ENCODE peak calls at places on chromosomes 4 and X, in six cellular contexts. H, S, Q, B, I and V are unnamed samples.
A peak's percentile ranks its signal among the peaks of the same experiment; 100 is the strongest.

GRCh38 chr4:185730387-185730786 is 81.6 kb downstream of the SORBS2 start:
- DNase-seq in H (no peak), S (no peak), Q (no peak), B (no peak), I (no peak), V (no peak)

GRCh38 chrX:29530520-29530919 is 684.8 kb upstream of the MAGEB2 start:
- DNase-seq in H (no peak), S (no peak), Q (no peak), B (peak; percentile 27), I (no peak), V (no peak)

GRCh38 chr4:175091649-175092048 is 173.5 kb downstream of the ADAM29 start:
- DNase-seq in H (no peak), S (no peak), Q (no peak), B (no peak), I (no peak), V (no peak)

GRCh38 chrX:49106930-49107329 is 16.6 kb downstream of the GPKOW start:
- DNase-seq in H (peak; percentile 44), S (no peak), Q (no peak), B (peak; percentile 68), I (no peak), V (no peak)

GRCh38 chr4:159823743-159824142 is 720.9 kb downstream of the RAPGEF2 start:
- DNase-seq in H (no peak), S (no peak), Q (no peak), B (no peak), I (no peak), V (no peak)

GRCh38 chr4:6172093-6172926 is 28.0 kb downstream of the JAKMIP1 start:
- DNase-seq in H (no peak), S (no peak), Q (no peak), B (no peak), I (no peak), V (no peak)

GRCh38 chr4:105966046-105966445 is 70.8 kb downstream of the NPNT start:
- DNase-seq in H (peak; percentile 19), S (no peak), Q (no peak), B (peak; percentile 81), I (no peak), V (no peak)

GRCh38 chr4:18075823-18076433 is 54.4 kb upstream of the LCORL start:
- DNase-seq in H (peak; percentile 47), S (peak; percentile 37), Q (peak; percentile 12), B (peak; percentile 12), I (no peak), V (peak; percentile 75)

GRCh38 chr4:150070464-150071170 is 7.6 kb upstream of the DCLK2 start:
- DNase-seq in H (no peak), S (no peak), Q (no peak), B (peak; percentile 74), I (no peak), V (no peak)

GRCh38 chr4:13852411-13852810 is 224.9 kb upstream of the BOD1L1 start:
- DNase-seq in H (no peak), S (no peak), Q (no peak), B (no peak), I (no peak), V (no peak)

GRCh38 chr4:25818293-25819240 is 44.2 kb downstream of the SEL1L3 start:
- DNase-seq in H (no peak), S (no peak), Q (no peak), B (peak; percentile 62), I (no peak), V (no peak)

GRCh38 chrX:132040066-132040465 is 17.0 kb downstream of the STK26 start:
- DNase-seq in H (no peak), S (no peak), Q (no peak), B (no peak), I (no peak), V (no peak)

GRCh38 chrX:51178352-51178751 is 154.3 kb upstream of the NUDT10 start:
- DNase-seq in H (no peak), S (no peak), Q (no peak), B (no peak), I (no peak), V (no peak)

GRCh38 chr4:40403079-40403478 is 67.9 kb downstream of the CHRNA9 start:
- DNase-seq in H (no peak), S (no peak), Q (no peak), B (no peak), I (no peak), V (no peak)

GRCh38 chrX:1597345-1598020 is 6.1 kb downstream of the AKAP17A start:
- DNase-seq in H (no peak), S (no peak), Q (no peak), B (no peak), I (peak; percentile 26), V (peak; percentile 69)

GRCh38 chr4:186676531-186677158 is 47.0 kb downstream of the FAT1 start:
- DNase-seq in H (no peak), S (no peak), Q (no peak), B (peak; percentile 87), I (peak; percentile 76), V (no peak)

GRCh38 chrX:5051831-5052491 is 1176.7 kb downstream of the NLGN4X start:
- DNase-seq in H (no peak), S (no peak), Q (peak; percentile 29), B (no peak), I (peak; percentile 36), V (no peak)

GRCh38 chr4:163548481-163549243 is 54.2 kb downstream of the TMA16 start:
- DNase-seq in H (peak; percentile 58), S (no peak), Q (no peak), B (peak; percentile 79), I (no peak), V (no peak)

GRCh38 chr4:149605601-149606378 is 209.9 kb downstream of the IQCM start:
- DNase-seq in H (no peak), S (no peak), Q (no peak), B (peak; percentile 65), I (no peak), V (no peak)

GRCh38 chrX:44871114-44871645 is 1.8 kb upstream of the KDM6A start:
- DNase-seq in H (no peak), S (peak; percentile 46), Q (peak; percentile 20), B (peak; percentile 59), I (no peak), V (no peak)

GRCh38 chr4:31422006-31422405 is 701.8 kb downstream of the PCDH7 start:
- DNase-seq in H (no peak), S (no peak), Q (no peak), B (no peak), I (no peak), V (no peak)

GRCh38 chr4:52856802-52857201 is 5.3 kb upstream of the RASL11B start:
- DNase-seq in H (no peak), S (no peak), Q (no peak), B (no peak), I (no peak), V (no peak)

GRCh38 chr4:117678861-117679260 is 355.4 kb upstream of the NDST3 start:
- DNase-seq in H (no peak), S (no peak), Q (no peak), B (no peak), I (no peak), V (no peak)

GRCh38 chr4:20287246-20287645 is 35.5 kb downstream of the SLIT2 start:
- DNase-seq in H (peak; percentile 58), S (no peak), Q (no peak), B (no peak), I (no peak), V (no peak)

GRCh38 chrX:71222929-71223328 is at the start of gene GJB1:
- DNase-seq in H (no peak), S (no peak), Q (no peak), B (no peak), I (peak; percentile 11), V (no peak)

GRCh38 chr4:25484243-25484721 is 107.2 kb downstream of the ANAPC4 start:
- DNase-seq in H (no peak), S (no peak), Q (no peak), B (no peak), I (no peak), V (no peak)

GRCh38 chr4:107034982-107035710 is 967 bp downstream of the DKK2 start:
- DNase-seq in H (peak; percentile 28), S (peak; percentile 39), Q (peak; percentile 26), B (peak; percentile 76), I (peak; percentile 44), V (peak; percentile 72)

GRCh38 chrX:68018248-68019203 is 414.8 kb downstream of the OPHN1 start:
- DNase-seq in H (peak; percentile 29), S (no peak), Q (no peak), B (peak; percentile 56), I (no peak), V (no peak)

GRCh38 chrX:136765957-136766356 is 14.8 kb downstream of the ARHGEF6 start:
- DNase-seq in H (no peak), S (no peak), Q (no peak), B (peak; percentile 33), I (no peak), V (no peak)

GRCh38 chr4:183261953-183262775 is 57.9 kb downstream of the CLDN22 start:
- DNase-seq in H (peak; percentile 74), S (peak; percentile 74), Q (peak; percentile 75), B (peak; percentile 88), I (peak; percentile 83), V (peak; percentile 85)

GRCh38 chr4:39648827-39649558 is 10.3 kb upstream of the SMIM14 start:
- DNase-seq in H (no peak), S (no peak), Q (no peak), B (no peak), I (no peak), V (no peak)

GRCh38 chr4:92305878-92306520 is 2.2 kb downstream of the GRID2 start:
- DNase-seq in H (no peak), S (no peak), Q (no peak), B (no peak), I (no peak), V (no peak)

DNA sequence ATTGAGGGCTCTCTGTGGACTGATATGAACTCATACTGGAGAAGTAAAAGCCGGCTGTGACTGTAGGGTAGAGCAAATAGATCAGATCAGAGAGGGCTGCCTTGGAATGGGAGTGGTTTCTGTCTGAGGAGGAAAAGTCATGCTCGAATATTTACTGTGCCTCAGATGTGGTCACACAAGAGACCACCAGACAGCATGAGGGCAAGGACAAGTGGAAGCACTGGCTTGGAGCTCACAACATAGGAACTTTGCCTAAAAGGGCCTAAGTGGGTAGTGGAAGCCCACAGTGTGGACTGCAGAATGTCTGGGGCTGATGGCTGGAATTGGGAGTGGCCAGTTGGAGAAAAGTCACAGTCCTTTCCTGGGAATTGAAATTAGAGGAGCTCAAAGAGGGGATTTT is 19.8 kb downstream of the GLRB start:
- DNase-seq in H (no peak), S (no peak), Q (no peak), B (no peak), I (no peak), V (no peak)
- H3K4me1 ChIP-seq in H (no peaks in the 10 kb centered on the region), S (no peaks in the 10 kb centered on the region), Q (peaks cover 6% of the 10 kb centered on the region), B (peaks cover 5% of the 10 kb centered on the region), I (no peaks in the 10 kb centered on the region), V (no peaks in the 10 kb centered on the region)

GRCh38 chrX:134426285-134426684 is 33.7 kb upstream of the HPRT1 start:
- DNase-seq in H (no peak), S (no peak), Q (no peak), B (no peak), I (no peak), V (no peak)
- H3K4me1 ChIP-seq in H (no peaks in the 10 kb centered on the region), S (no peaks in the 10 kb centered on the region), Q (no peaks in the 10 kb centered on the region), B (no peaks in the 10 kb centered on the region), I (no peaks in the 10 kb centered on the region), V (no peaks in the 10 kb centered on the region)

DNA sequence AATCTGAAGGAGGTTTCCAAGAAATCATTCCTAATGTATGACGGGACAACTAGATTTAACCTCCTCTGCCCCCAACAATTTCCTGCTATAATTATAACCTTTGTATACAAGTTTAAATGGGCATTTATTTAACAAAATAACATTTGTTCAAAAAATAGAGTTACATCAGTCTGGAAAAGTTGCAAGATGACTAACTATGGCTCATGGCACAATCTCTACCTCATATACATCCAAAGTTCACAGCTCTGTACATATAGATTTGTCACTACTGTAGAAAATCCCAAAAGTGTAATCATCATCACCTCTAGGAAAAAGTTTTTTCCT is 3.8 kb upstream of the RPS6KA3 start:
- DNase-seq in H (no peak), S (no peak), Q (no peak), B (peak; percentile 55), I (no peak), V (no peak)
- H3K4me1 ChIP-seq in H (peaks cover 6% of the 10 kb centered on the region), S (no peaks in the 10 kb centered on the region), Q (no peaks in the 10 kb centered on the region), B (peaks cover 24% of the 10 kb centered on the region), I (peaks cover 3% of the 10 kb centered on the region), V (no peaks in the 10 kb centered on the region)

GRCh38 chr4:152099555-152099954 is 338.7 kb upstream of the GATB start:
- DNase-seq in H (no peak), S (no peak), Q (no peak), B (no peak), I (no peak), V (no peak)
- H3K4me1 ChIP-seq in H (peaks cover 13% of the 10 kb centered on the region), S (peaks cover 9% of the 10 kb centered on the region), Q (no peaks in the 10 kb centered on the region), B (peaks cover 20% of the 10 kb centered on the region), I (peaks cover 6% of the 10 kb centered on the region), V (peaks cover 45% of the 10 kb centered on the region)